ENCODE peak calls at places on chromosomes 4 and X, in four cellular contexts. Z, L, F and S are unnamed samples.
A peak's percentile ranks its signal among the peaks of the same experiment; 100 is the strongest.

GRCh38 chr4:155809835-155810234 is 51.0 kb downstream of the GUCY1B1 start:
- DNase-seq in Z (no peak), L (peak; percentile 57), F (no peak), S (no peak)

GRCh38 chr4:88865051-88865450 is 167.4 kb upstream of the NAP1L5 start:
- DNase-seq in Z (no peak), L (no peak), F (no peak), S (no peak)

GRCh38 chr4:140622333-140622958 is 53.7 kb upstream of the UCP1 start:
- DNase-seq in Z (no peak), L (no peak), F (no peak), S (no peak)

GRCh38 chr4:156252300-156253016 is 298.8 kb upstream of the CTSO start:
- DNase-seq in Z (no peak), L (no peak), F (no peak), S (no peak)

GRCh38 chr4:99847362-99847976 is 30.8 kb downstream of the DAPP1 start:
- DNase-seq in Z (no peak), L (no peak), F (no peak), S (no peak)

GRCh38 chr4:150104401-150105027 is 26.3 kb downstream of the DCLK2 start:
- DNase-seq in Z (no peak), L (no peak), F (no peak), S (no peak)

GRCh38 chr4:128355301-128355700 is 67.7 kb upstream of the PGRMC2 start:
- DNase-seq in Z (no peak), L (no peak), F (no peak), S (no peak)

GRCh38 chrX:51893931-51894696 is 691 bp downstream of the MAGED1 start:
- DNase-seq in Z (no peak), L (no peak), F (no peak), S (peak; percentile 88)

GRCh38 chrX:30906726-30907125 is 17.7 kb upstream of the TAB3 start:
- DNase-seq in Z (no peak), L (no peak), F (no peak), S (no peak)

GRCh38 chr4:104983615-104984179 is 163.0 kb upstream of the TET2 start:
- DNase-seq in Z (no peak), L (no peak), F (no peak), S (no peak)

GRCh38 chr4:159308571-159309340 is 205.9 kb downstream of the RAPGEF2 start:
- DNase-seq in Z (no peak), L (no peak), F (no peak), S (no peak)

GRCh38 chr4:3655485-3656429 is 110.4 kb upstream of the ADRA2C start:
- DNase-seq in Z (no peak), L (no peak), F (no peak), S (no peak)

GRCh38 chr4:147732516-147733193 is 767 bp downstream of the ARHGAP10 start:
- DNase-seq in Z (peak; percentile 48), L (no peak), F (peak; percentile 40), S (no peak)

GRCh38 chr4:169228076-169228475 is 42.7 kb downstream of the SH3RF1 start:
- DNase-seq in Z (no peak), L (no peak), F (no peak), S (no peak)

GRCh38 chr4:111854494-111855087 is 290.7 kb upstream of the FAM241A start:
- DNase-seq in Z (no peak), L (peak; percentile 19), F (no peak), S (no peak)

GRCh38 chr4:18039113-18039512 is 17.6 kb upstream of the LCORL start:
- DNase-seq in Z (no peak), L (no peak), F (no peak), S (no peak)

GRCh38 chr4:48913346-48913745 is 6.8 kb upstream of the OCIAD2 start:
- DNase-seq in Z (no peak), L (no peak), F (no peak), S (no peak)

GRCh38 chrX:12962041-12962504 is 12.8 kb upstream of the TMSB4X start:
- DNase-seq in Z (no peak), L (no peak), F (no peak), S (no peak)

GRCh38 chr4:23614284-23614892 is 275.5 kb downstream of the PPARGC1A start:
- DNase-seq in Z (no peak), L (no peak), F (no peak), S (no peak)

DNA sequence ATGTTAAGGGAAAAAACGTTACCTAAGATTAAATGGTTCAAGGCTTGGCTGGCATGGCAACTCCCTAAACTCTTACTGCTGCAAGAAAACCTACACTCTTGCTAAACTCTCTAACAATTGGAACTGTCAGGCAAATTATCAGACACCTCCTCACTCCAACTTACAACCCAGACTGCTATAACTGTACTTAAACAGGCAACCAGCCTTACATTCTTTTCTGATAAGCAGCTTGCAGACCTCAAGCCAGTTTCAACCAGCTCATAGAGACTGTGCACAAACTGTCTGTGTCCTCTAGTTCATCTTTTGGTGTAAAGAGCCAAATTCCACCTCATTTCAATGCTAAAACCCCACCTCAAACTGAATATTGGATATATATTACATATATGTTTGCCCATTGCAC is 504.9 kb downstream of the UBE2NL start:
- DNase-seq in Z (no peak), L (no peak), F (no peak), S (no peak)
- TF ChIP-seq CTCF in Z (no peak), L (no peak), F (no peak), S (no peak)

GRCh38 chrX:38618152-38618551 is 56.8 kb downstream of the TSPAN7 start:
- DNase-seq in Z (no peak), L (no peak), F (no peak), S (no peak)

GRCh38 chrX:38614485-38614884 is 53.1 kb downstream of the TSPAN7 start:
- DNase-seq in Z (no peak), L (no peak), F (no peak), S (no peak)

GRCh38 chrX:38620623-38621022 is 59.3 kb downstream of the TSPAN7 start:
- DNase-seq in Z (no peak), L (no peak), F (no peak), S (no peak)

GRCh38 chrX:38612281-38612680 is 50.9 kb downstream of the TSPAN7 start:
- DNase-seq in Z (no peak), L (no peak), F (no peak), S (no peak)

DNA sequence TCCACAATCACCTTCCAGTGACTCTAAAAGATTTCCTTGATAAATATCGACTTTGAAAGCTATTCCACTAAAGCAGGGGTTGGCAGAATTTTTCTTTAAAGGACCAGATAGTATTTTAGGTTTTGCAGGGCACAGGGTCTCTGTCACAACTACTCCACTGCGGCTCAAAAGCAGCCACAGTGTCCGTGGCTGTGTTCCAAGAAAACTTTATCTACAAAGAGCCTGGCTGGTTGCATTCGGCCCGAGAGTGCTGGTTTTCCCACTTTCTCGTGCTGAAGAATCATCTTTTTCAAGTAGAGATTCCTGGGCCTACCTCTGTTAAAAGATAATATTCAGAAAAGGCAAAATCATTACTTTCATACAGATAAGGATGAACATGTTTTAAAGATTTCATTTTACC is 55.6 kb downstream of the TSPAN7 start:
- DNase-seq in Z (no peak), L (no peak), F (no peak), S (no peak)
- TF ChIP-seq CTCF in Z (no peak), L (no peak), F (no peak), S (no peak)

DNA sequence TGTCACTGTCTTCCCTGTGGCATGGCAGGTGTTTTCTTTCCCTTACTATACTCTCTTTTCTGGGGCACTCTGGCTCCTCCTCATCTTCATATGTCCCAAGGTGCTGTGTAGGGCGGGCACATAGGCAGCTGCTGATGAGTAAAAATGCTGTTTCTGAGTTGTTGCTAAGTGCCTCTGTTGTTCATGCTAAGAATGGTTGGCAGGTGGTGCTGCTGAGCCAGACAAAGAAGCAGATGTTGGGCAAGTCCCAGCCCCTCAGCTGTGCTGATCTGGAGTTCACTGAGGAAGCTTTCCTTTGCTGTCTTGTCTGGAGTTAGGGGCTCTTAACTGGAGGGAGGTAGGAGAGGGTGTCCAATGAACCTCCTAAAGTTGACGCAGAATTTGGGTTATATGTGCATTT is 40.6 kb downstream of the HADH start:
- DNase-seq in Z (no peak), L (no peak), F (no peak), S (no peak)
- TF ChIP-seq CTCF in Z (peak; percentile 35), L (peak; percentile 66), F (peak; percentile 31), S (peak; percentile 79)

GRCh38 chr4:152820073-152820472 is 40.3 kb downstream of the ARFIP1 start:
- DNase-seq in Z (no peak), L (no peak), F (no peak), S (no peak)
- TF ChIP-seq CTCF in Z (no peak), L (no peak), F (no peak), S (peak; percentile 13)

GRCh38 chr4:92060333-92060732 is 243.4 kb upstream of the GRID2 start:
- DNase-seq in Z (no peak), L (no peak), F (no peak), S (no peak)
- TF ChIP-seq CTCF in Z (no peak), L (no peak), F (no peak), S (no peak)

DNA sequence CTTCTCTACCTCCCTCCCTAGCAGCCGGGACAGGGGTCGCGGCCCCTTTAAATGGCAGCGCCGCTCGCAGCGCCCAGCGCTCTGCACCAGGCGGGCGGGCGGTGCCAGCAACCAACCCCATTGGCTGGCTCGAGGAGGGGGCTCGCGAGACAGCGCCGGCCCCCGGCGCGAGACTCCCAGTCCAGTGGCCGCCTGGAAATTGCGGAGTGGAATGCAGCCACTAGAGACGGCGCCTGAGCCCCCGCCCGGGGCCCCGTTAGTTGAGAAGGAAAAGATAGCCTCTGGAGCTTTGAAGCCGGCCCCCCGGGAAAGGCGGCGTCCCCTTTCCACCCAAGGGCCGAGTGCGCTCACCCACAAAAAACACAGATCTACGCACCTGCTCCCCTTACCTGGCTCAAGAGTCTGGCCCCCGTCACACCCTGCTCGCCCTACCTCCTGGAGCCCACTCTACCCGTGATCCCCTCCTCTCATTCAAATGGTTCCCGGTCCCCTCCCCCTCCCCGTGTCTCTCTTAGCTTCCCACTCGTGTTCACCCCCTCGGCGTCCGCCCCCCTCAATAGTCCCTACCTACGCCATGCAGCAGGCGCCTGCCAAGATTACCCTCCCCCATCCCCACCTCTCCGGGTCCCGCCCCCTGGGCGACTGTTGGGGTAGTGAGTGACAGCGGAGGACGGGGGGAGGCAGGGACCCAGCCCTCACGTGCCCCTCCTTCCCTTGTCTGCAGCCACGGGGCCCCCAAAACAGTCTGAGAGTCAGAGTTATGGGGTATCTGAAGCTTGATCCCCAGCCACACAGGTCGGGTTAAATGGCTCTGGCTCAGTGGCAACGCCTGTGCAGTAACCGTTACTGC is at the start of gene ZMYM3:
- DNase-seq in Z (peak; percentile 90), L (peak; percentile 38), F (peak; percentile 88), S (peak; percentile 96)
- TF ChIP-seq CTCF in Z (no peak), L (no peak), F (no peak), S (no peak)

DNA sequence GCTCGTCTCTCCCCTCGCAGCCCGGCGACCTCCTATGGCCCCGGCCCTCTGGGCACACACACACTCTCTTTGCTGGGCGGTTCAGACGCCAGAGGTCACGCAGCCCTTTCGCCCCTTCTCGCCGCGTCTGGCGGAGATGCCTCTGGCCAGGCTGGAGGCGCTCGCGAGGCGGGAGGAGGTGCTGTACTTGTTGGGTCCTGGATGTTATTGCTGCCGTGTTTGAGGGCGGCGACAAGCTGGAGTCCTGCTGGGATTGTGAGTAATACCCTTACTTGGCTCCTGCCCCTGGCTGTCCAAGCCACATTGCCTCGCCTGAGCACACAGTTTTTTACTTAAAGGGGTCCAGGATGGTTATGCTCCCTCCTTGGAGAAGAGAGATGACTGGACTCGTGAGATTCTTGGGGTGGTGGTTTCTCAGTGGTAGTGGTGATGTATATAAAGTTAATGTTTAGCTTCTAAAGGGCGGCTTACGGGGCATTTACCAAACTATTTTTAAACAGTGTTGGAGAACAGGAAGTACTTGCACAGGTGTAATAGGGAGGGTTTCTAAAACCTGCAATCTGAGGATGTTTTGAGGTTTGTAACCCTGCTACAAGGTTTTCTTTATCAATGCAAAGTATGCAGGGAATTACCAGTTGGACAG is 572 bp downstream of the USP53 start:
- DNase-seq in Z (peak; percentile 90), L (peak; percentile 85), F (peak; percentile 85), S (peak; percentile 96)
- TF ChIP-seq CTCF in Z (peak; percentile 36), L (peak; percentile 44), F (peak; percentile 43), S (peak; percentile 73)

GRCh38 chrX:9988762-9989161 is 21.6 kb downstream of the CLDN34 start:
- DNase-seq in Z (no peak), L (no peak), F (no peak), S (no peak)
- TF ChIP-seq CTCF in Z (peak; percentile 30), L (peak; percentile 40), F (peak; percentile 45), S (peak; percentile 79)